ENCODE peak calls at places on chromosomes 12 and 14, in nine cellular contexts. S is BJ, R is activated T-helper 1 cell treated with Interleukin-2 at 50 U/mL for 16 hours, W is AG10803, E is IMR-90, F is left cardiac atrium, O is mammary epithelial cell, Q is GM12865, H is upper lobe of right lung. A is an unnamed sample.

GRCh38 chr14:105883066-105884005 is 357.0 kb downstream of the TMEM121 start:
- DNase-seq in S (no peak), R (no peak), W (no peak), E (no peak), F (no peak), O (no peak), Q (no peak), H (peak; percentile 53), A (peak; percentile 75)

GRCh38 chr14:75418779-75419768 is 8.7 kb upstream of the JDP2 start:
- DNase-seq in S (no peak), R (no peak), W (no peak), E (no peak), F (no peak), O (no peak), Q (peak; percentile 62), H (peak; percentile 75), A (no peak)

GRCh38 chr14:66638688-66639087 is 130.7 kb downstream of the GPHN start:
- DNase-seq in S (no peak), R (no peak), W (peak; percentile 14), E (peak; percentile 50), F (no peak), O (peak; percentile 52), Q (no peak), H (no peak), A (no peak)

GRCh38 chr14:74614508-74615495 is 2.8 kb upstream of the LTBP2 start:
- DNase-seq in S (no peak), R (no peak), W (peak; percentile 57), E (no peak), F (no peak), O (peak; percentile 66), Q (peak; percentile 50), H (no peak), A (no peak)

GRCh38 chr14:74582910-74583581 is 29.0 kb downstream of the LTBP2 start:
- DNase-seq in S (no peak), R (no peak), W (peak; percentile 69), E (peak; percentile 73), F (peak; percentile 69), O (peak; percentile 40), Q (no peak), H (no peak), A (peak; percentile 59)

GRCh38 chr12:95473440-95473946 is 459 bp upstream of the METAP2 start:
- DNase-seq in S (no peak), R (no peak), W (peak; percentile 35), E (peak; percentile 41), F (no peak), O (peak; percentile 56), Q (peak; percentile 55), H (no peak), A (no peak)

GRCh38 chr12:31440586-31440985 is 114.6 kb upstream of the SINHCAF start:
- DNase-seq in S (no peak), R (no peak), W (no peak), E (no peak), F (no peak), O (no peak), Q (no peak), H (no peak), A (no peak)

GRCh38 chr12:97235102-97235501 is 227.5 kb upstream of the RMST start:
- DNase-seq in S (no peak), R (no peak), W (no peak), E (no peak), F (no peak), O (no peak), Q (no peak), H (no peak), A (no peak)

GRCh38 chr14:63727231-63727735 is 582 bp downstream of the SGPP1 start:
- DNase-seq in S (no peak), R (no peak), W (peak; percentile 40), E (peak; percentile 46), F (peak; percentile 55), O (peak; percentile 42), Q (peak; percentile 46), H (peak; percentile 77), A (no peak)

GRCh38 chr12:19010087-19010486 is 119.4 kb upstream of the PLEKHA5 start:
- DNase-seq in S (no peak), R (no peak), W (no peak), E (no peak), F (no peak), O (no peak), Q (no peak), H (no peak), A (no peak)

GRCh38 chr14:82872494-82872893 is 1338.8 kb upstream of the SEL1L start:
- DNase-seq in S (no peak), R (no peak), W (no peak), E (no peak), F (no peak), O (no peak), Q (peak; percentile 1), H (no peak), A (no peak)

GRCh38 chr12:49507139-49507538 is 31.7 kb upstream of the KCNH3 start:
- DNase-seq in S (peak; percentile 69), R (no peak), W (peak; percentile 74), E (peak; percentile 96), F (peak; percentile 38), O (peak; percentile 66), Q (no peak), H (no peak), A (no peak)

GRCh38 chr12:107110519-107110859 is 17.1 kb upstream of the CRY1 start:
- DNase-seq in S (no peak), R (no peak), W (no peak), E (no peak), F (no peak), O (no peak), Q (no peak), H (no peak), A (no peak)

GRCh38 chr12:67077617-67078016 is 191.5 kb upstream of the CAND1 start:
- DNase-seq in S (peak; percentile 6), R (no peak), W (peak; percentile 3), E (peak; percentile 25), F (no peak), O (peak; percentile 91), Q (no peak), H (no peak), A (no peak)

GRCh38 chr14:58718226-58718625 is 80.5 kb downstream of the DACT1 start:
- DNase-seq in S (no peak), R (no peak), W (no peak), E (no peak), F (no peak), O (no peak), Q (no peak), H (no peak), A (no peak)

GRCh38 chr14:36556811-36557433 is 25.5 kb downstream of the NKX2-8 start:
- DNase-seq in S (no peak), R (no peak), W (peak; percentile 11), E (peak; percentile 7), F (no peak), O (no peak), Q (peak; percentile 20), H (no peak), A (no peak)

GRCh38 chr12:51368640-51369517 is 22.3 kb downstream of the GALNT6 start:
- DNase-seq in S (no peak), R (peak; percentile 79), W (no peak), E (peak; percentile 60), F (peak; percentile 34), O (peak; percentile 29), Q (peak; percentile 98), H (peak; percentile 75), A (no peak)

GRCh38 chr12:8742501-8742900 is 44.7 kb downstream of the RIMKLB start:
- DNase-seq in S (peak; percentile 10), R (no peak), W (peak; percentile 84), E (peak; percentile 59), F (no peak), O (peak; percentile 52), Q (no peak), H (no peak), A (no peak)

GRCh38 chr12:13780453-13780852 is 200.9 kb downstream of the GRIN2B start:
- DNase-seq in S (no peak), R (no peak), W (no peak), E (no peak), F (no peak), O (no peak), Q (no peak), H (no peak), A (no peak)

GRCh38 chr12:92740421-92740820 is 37.6 kb downstream of the PLEKHG7 start:
- DNase-seq in S (no peak), R (no peak), W (peak; percentile 39), E (no peak), F (no peak), O (no peak), Q (no peak), H (no peak), A (no peak)

GRCh38 chr12:6818246-6819006 is 3.2 kb upstream of the GPR162 start:
- DNase-seq in S (no peak), R (no peak), W (no peak), E (no peak), F (no peak), O (no peak), Q (no peak), H (no peak), A (no peak)

GRCh38 chr12:2291947-2292346 is 239.2 kb downstream of the CACNA1C start:
- DNase-seq in S (no peak), R (no peak), W (no peak), E (no peak), F (no peak), O (no peak), Q (no peak), H (no peak), A (no peak)

GRCh38 chr12:39587247-39587646 is 32.4 kb downstream of the ABCD2 start:
- DNase-seq in S (no peak), R (no peak), W (peak; percentile 1), E (no peak), F (no peak), O (peak; percentile 20), Q (peak; percentile 50), H (no peak), A (no peak)

GRCh38 chr12:5586201-5586600 is 154.3 kb downstream of the NTF3 start:
- DNase-seq in S (no peak), R (no peak), W (peak; percentile 75), E (peak; percentile 71), F (no peak), O (no peak), Q (no peak), H (no peak), A (no peak)

GRCh38 chr12:104384141-104384880 is 72.4 kb upstream of the CHST11 start:
- DNase-seq in S (no peak), R (no peak), W (no peak), E (no peak), F (no peak), O (peak; percentile 39), Q (no peak), H (no peak), A (no peak)

GRCh38 chr12:132481771-132482745 is 7.9 kb upstream of the FBRSL1 start:
- DNase-seq in S (no peak), R (no peak), W (no peak), E (no peak), F (peak; percentile 22), O (no peak), Q (peak; percentile 62), H (no peak), A (peak; percentile 90)

GRCh38 chr14:77861201-77861600 is 61.3 kb downstream of the ADCK1 start:
- DNase-seq in S (no peak), R (no peak), W (no peak), E (no peak), F (no peak), O (no peak), Q (no peak), H (no peak), A (no peak)

GRCh38 chr12:52213541-52214420 is 19.3 kb upstream of the KRT7 start:
- DNase-seq in S (no peak), R (peak; percentile 27), W (peak; percentile 77), E (peak; percentile 78), F (peak; percentile 67), O (peak; percentile 79), Q (peak; percentile 51), H (peak; percentile 91), A (peak; percentile 92)

GRCh38 chr14:87005336-87005735 is 987.6 kb downstream of the GALC start:
- DNase-seq in S (no peak), R (no peak), W (peak; percentile 51), E (peak; percentile 26), F (no peak), O (no peak), Q (no peak), H (no peak), A (no peak)

GRCh38 chr12:6230321-6231110 is 30.3 kb downstream of the CD9 start:
- DNase-seq in S (no peak), R (peak; percentile 41), W (peak; percentile 78), E (no peak), F (peak; percentile 65), O (peak; percentile 89), Q (peak; percentile 82), H (peak; percentile 78), A (no peak)

GRCh38 chr12:77609016-77609415 is 221.7 kb upstream of the NAV3 start:
- DNase-seq in S (no peak), R (no peak), W (peak; percentile 7), E (no peak), F (no peak), O (no peak), Q (no peak), H (no peak), A (no peak)